ENCODE peak calls at places on chromosomes 1 and 21, in eight cellular contexts. B, A, O, T, D, N, J and X are unnamed samples.
A peak's percentile ranks its signal among the peaks of the same experiment; 100 is the strongest.

GRCh38 chr1:155273134-155273982 is at the start of gene CLK2:
- DNase-seq in B (peak; percentile 98), A (peak; percentile 98), O (peak; percentile 91), T (peak; percentile 98), D (peak; percentile 98), N (peak; percentile 97), J (peak; percentile 93), X (peak; percentile 93)

GRCh38 chr1:9294910-9295636 is 2.4 kb downstream of the SPSB1 start:
- DNase-seq in B (peak; percentile 61), A (peak; percentile 51), O (no peak), T (no peak), D (no peak), N (no peak), J (no peak), X (peak; percentile 29)

GRCh38 chr1:56187410-56187809 is 392.0 kb downstream of the PLPP3 start:
- DNase-seq in B (no peak), A (no peak), O (no peak), T (no peak), D (no peak), N (no peak), J (no peak), X (no peak)

GRCh38 chr21:27590271-27590670 is 623.4 kb upstream of the ADAMTS5 start:
- DNase-seq in B (no peak), A (peak; percentile 47), O (no peak), T (no peak), D (peak; percentile 21), N (no peak), J (no peak), X (no peak)

GRCh38 chr1:201167625-201167991 is 13.3 kb upstream of the TMEM9 start:
- DNase-seq in B (no peak), A (no peak), O (no peak), T (no peak), D (no peak), N (no peak), J (no peak), X (no peak)

GRCh38 chr1:119093721-119094120 is 46.7 kb downstream of the WARS2 start:
- DNase-seq in B (no peak), A (no peak), O (no peak), T (no peak), D (no peak), N (no peak), J (no peak), X (peak; percentile 14)

GRCh38 chr1:234676103-234676594 is 66.2 kb upstream of the IRF2BP2 start:
- DNase-seq in B (peak; percentile 49), A (peak; percentile 89), O (peak; percentile 88), T (peak; percentile 86), D (peak; percentile 91), N (peak; percentile 86), J (peak; percentile 40), X (peak; percentile 51)

GRCh38 chr1:180928272-180929230 is 15.9 kb downstream of the KIAA1614 start:
- DNase-seq in B (no peak), A (peak; percentile 25), O (no peak), T (no peak), D (no peak), N (no peak), J (no peak), X (no peak)

GRCh38 chr1:9191216-9191615 is 43.4 kb upstream of the H6PD start:
- DNase-seq in B (no peak), A (no peak), O (no peak), T (no peak), D (no peak), N (no peak), J (no peak), X (no peak)

GRCh38 chr1:50279622-50280320 is 143.5 kb downstream of the DMRTA2 start:
- DNase-seq in B (no peak), A (no peak), O (no peak), T (no peak), D (peak; percentile 82), N (no peak), J (no peak), X (peak; percentile 11)

GRCh38 chr1:201528631-201529260 is 10.2 kb upstream of the NAV1 start:
- DNase-seq in B (no peak), A (no peak), O (no peak), T (no peak), D (no peak), N (no peak), J (no peak), X (peak; percentile 50)

GRCh38 chr1:27521336-27522147 is 31.6 kb upstream of the WASF2 start:
- DNase-seq in B (peak; percentile 73), A (peak; percentile 58), O (no peak), T (no peak), D (no peak), N (peak; percentile 81), J (peak; percentile 48), X (no peak)

GRCh38 chr1:172832332-172832731 is 173.4 kb downstream of the FASLG start:
- DNase-seq in B (no peak), A (no peak), O (no peak), T (no peak), D (no peak), N (no peak), J (no peak), X (no peak)

GRCh38 chr1:150173161-150173585 is 23.5 kb downstream of the PLEKHO1 start:
- DNase-seq in B (no peak), A (no peak), O (no peak), T (no peak), D (peak; percentile 36), N (peak; percentile 52), J (no peak), X (no peak)

GRCh38 chr1:209577346-209577745 is 6.2 kb upstream of the CAMK1G start:
- DNase-seq in B (no peak), A (no peak), O (no peak), T (no peak), D (no peak), N (no peak), J (no peak), X (no peak)

GRCh38 chr1:226118357-226118756 is 55.8 kb downstream of the H3-3A start:
- DNase-seq in B (no peak), A (no peak), O (no peak), T (no peak), D (no peak), N (no peak), J (no peak), X (no peak)

GRCh38 chr1:185170291-185170848 is 13.4 kb downstream of the SWT1 start:
- DNase-seq in B (peak; percentile 83), A (no peak), O (peak; percentile 18), T (no peak), D (peak; percentile 90), N (no peak), J (peak; percentile 44), X (peak; percentile 42)

GRCh38 chr1:59288046-59288445 is 8.8 kb upstream of the FGGY start:
- DNase-seq in B (no peak), A (no peak), O (no peak), T (no peak), D (no peak), N (no peak), J (no peak), X (no peak)

GRCh38 chr1:87706198-87706597 is 377.5 kb downstream of the LMO4 start:
- DNase-seq in B (no peak), A (no peak), O (no peak), T (no peak), D (no peak), N (no peak), J (no peak), X (no peak)

GRCh38 chr1:166796620-166797236 is 42.5 kb upstream of the POGK start:
- DNase-seq in B (no peak), A (no peak), O (no peak), T (no peak), D (no peak), N (no peak), J (no peak), X (no peak)
- H3K27me3 ChIP-seq in B (no peaks in the 10 kb centered on the region), A (no peaks in the 10 kb centered on the region), O (no peaks in the 10 kb centered on the region), T (no peaks in the 10 kb centered on the region), D (no peaks in the 10 kb centered on the region), N (no peaks in the 10 kb centered on the region), J (no peaks in the 10 kb centered on the region), X (no peaks in the 10 kb centered on the region)

GRCh38 chr1:22387888-22388564 is 63.6 kb upstream of the ZBTB40 start:
- DNase-seq in B (no peak), A (no peak), O (no peak), T (no peak), D (no peak), N (no peak), J (no peak), X (no peak)
- H3K27me3 ChIP-seq in B (peaks cover 2% of the 10 kb centered on the region), A (peaks cover 37% of the 10 kb centered on the region), O (no peaks in the 10 kb centered on the region), T (peaks cover 9% of the 10 kb centered on the region), D (no peaks in the 10 kb centered on the region), N (no peaks in the 10 kb centered on the region), J (peaks cover 7% of the 10 kb centered on the region), X (no peaks in the 10 kb centered on the region)

DNA sequence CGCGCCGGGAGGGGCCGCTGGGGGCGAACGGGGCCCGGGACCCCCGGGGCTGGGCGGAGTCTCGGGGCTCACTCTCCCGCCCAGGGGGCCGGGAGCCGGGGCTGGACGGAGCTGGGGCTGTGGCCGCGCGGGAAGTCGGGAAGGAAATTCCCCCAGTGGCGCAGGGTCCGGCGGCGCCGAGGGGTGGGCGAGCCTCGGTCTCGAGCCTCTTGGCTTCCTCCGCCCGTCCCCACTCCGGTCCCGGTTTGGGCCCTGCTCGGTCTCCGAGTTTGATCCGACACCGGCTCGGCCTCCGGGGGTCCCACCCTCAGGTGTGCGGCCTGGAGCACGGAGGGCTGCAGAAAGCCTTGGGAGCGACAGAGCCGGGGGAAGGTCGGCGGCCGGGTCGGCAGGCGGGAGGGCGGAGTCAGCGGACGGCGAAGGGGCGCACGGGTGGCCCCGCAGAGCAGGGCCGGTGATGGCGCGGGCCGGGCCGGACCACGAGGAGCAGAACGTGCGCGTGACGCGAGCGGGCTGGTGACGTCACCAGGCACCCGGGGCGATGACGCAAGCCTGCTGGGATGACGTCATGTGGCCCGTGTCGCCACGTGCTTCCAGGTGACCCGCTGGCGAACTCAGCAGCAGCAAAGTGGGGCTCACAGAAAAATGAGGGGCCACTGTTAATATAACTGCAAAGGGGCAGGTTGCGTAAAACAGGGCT is 610 bp upstream of the HES4 start:
- DNase-seq in B (peak; percentile 38), A (peak; percentile 78), O (peak; percentile 77), T (peak; percentile 84), D (peak; percentile 73), N (peak; percentile 93), J (peak; percentile 75), X (peak; percentile 76)
- H3K27me3 ChIP-seq in B (peaks cover 9% of the 10 kb centered on the region), A (no peaks in the 10 kb centered on the region), O (no peaks in the 10 kb centered on the region), T (peaks cover 50% of the 10 kb centered on the region), D (peaks cover 91% of the 10 kb centered on the region), N (no peaks in the 10 kb centered on the region), J (peaks cover 46% of the 10 kb centered on the region), X (peaks cover 17% of the 10 kb centered on the region)

GRCh38 chr1:229993894-229994293 is 73.1 kb upstream of the GALNT2 start:
- DNase-seq in B (no peak), A (no peak), O (no peak), T (no peak), D (no peak), N (no peak), J (no peak), X (no peak)
- H3K27me3 ChIP-seq in B (no peaks in the 10 kb centered on the region), A (no peaks in the 10 kb centered on the region), O (no peaks in the 10 kb centered on the region), T (no peaks in the 10 kb centered on the region), D (no peaks in the 10 kb centered on the region), N (no peaks in the 10 kb centered on the region), J (no peaks in the 10 kb centered on the region), X (no peaks in the 10 kb centered on the region)

DNA sequence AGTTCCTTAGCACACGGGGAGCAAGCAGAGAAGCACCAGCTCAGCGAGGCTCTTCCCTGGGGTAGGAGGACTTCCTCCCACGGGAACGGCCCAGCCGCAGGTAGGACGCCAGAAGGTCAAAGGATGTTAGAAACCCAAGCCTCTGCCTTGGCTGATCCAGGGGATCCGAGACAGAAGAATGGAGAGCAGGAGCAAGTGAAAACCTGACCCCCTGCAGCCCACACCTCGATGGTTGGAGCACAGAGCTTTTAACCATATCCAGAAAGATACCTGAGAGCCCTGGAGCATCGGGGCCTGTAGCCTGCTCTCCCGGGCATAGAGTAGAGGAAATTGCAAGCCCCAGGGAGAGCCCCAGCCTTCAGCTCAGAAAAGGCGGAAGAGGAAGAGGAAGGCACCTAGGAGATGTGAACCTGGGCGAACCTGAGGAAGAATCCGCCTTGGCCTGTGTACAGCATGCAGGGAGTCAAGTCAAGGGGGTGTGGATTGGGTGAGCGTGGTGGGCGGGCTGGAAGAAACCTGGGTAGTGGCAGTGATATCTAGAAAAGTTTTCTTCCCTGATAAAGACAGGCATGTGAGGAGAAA is 76.3 kb downstream of the PSMG1 start:
- DNase-seq in B (no peak), A (no peak), O (no peak), T (no peak), D (no peak), N (peak; percentile 51), J (no peak), X (no peak)
- H3K27me3 ChIP-seq in B (no peaks in the 10 kb centered on the region), A (no peaks in the 10 kb centered on the region), O (no peaks in the 10 kb centered on the region), T (no peaks in the 10 kb centered on the region), D (no peaks in the 10 kb centered on the region), N (no peaks in the 10 kb centered on the region), J (no peaks in the 10 kb centered on the region), X (no peaks in the 10 kb centered on the region)